ENCODE peak calls at places on chromosomes 13 and 19, in four cellular contexts. Z is stomach; C is omental fat pad; W is activated CD4-positive, alpha-beta memory T cell treated with anti-CD3 and anti-CD28 coated beads for 36 hours. U is an unnamed sample.
A peak's percentile ranks its signal among the peaks of the same experiment; 100 is the strongest.

GRCh38 chr19:13557756-13558398 is 51.6 kb upstream of the CACNA1A start:
- DNase-seq in Z (no peak), C (no peak), W (peak; percentile 9), U (no peak)

GRCh38 chr19:2049741-2050348 is 1.2 kb downstream of the MKNK2 start:
- DNase-seq in Z (peak; percentile 91), C (no peak), W (peak; percentile 80), U (peak; percentile 50)

GRCh38 chr13:113495494-113496251 is 5.2 kb upstream of the DCUN1D2 start:
- DNase-seq in Z (no peak), C (no peak), W (no peak), U (no peak)

GRCh38 chr19:17952041-17952976 is 14.6 kb upstream of the KCNN1 start:
- DNase-seq in Z (no peak), C (no peak), W (no peak), U (no peak)

GRCh38 chr19:38500450-38500849 is 67.0 kb downstream of the RYR1 start:
- DNase-seq in Z (no peak), W (no peak), C (no peak), U (no peak)

GRCh38 chr13:75458696-75459422 is 23.1 kb downstream of the TBC1D4 start:
- DNase-seq in Z (peak; percentile 71), C (no peak), W (no peak), U (no peak)

GRCh38 chr19:12034610-12035009 is 869 bp downstream of the ZNF433 start:
- DNase-seq in W (no peak), C (no peak), Z (no peak), U (peak; percentile 23)

GRCh38 chr13:39448831-39449230 is 154.2 kb downstream of the LHFPL6 start:
- DNase-seq in Z (no peak), W (no peak), C (no peak), U (no peak)

GRCh38 chr13:34748561-34748960 is 193.5 kb upstream of the NBEA start:
- DNase-seq in W (no peak), Z (no peak), C (no peak), U (no peak)

GRCh38 chr13:59413121-59413520 is 750.6 kb downstream of the DIAPH3 start:
- DNase-seq in Z (no peak), C (no peak), W (no peak), U (no peak)

GRCh38 chr19:16285769-16286564 is 38.7 kb upstream of the KLF2 start:
- DNase-seq in C (no peak), Z (no peak), W (no peak), U (peak; percentile 22)

GRCh38 chr13:36630181-36630806 is 43.5 kb upstream of the SERTM1 start:
- DNase-seq in C (no peak), W (no peak), Z (no peak), U (no peak)

GRCh38 chr13:67075239-67075638 is 154.9 kb downstream of the PCDH9 start:
- DNase-seq in Z (no peak), W (no peak), C (no peak), U (peak; percentile 19)

GRCh38 chr19:48123907-48124675 is 13.5 kb upstream of the PLA2G4C start:
- DNase-seq in C (no peak), Z (no peak), W (peak; percentile 80), U (peak; percentile 89)

GRCh38 chr13:45362939-45363338 is 22.0 kb upstream of the TPT1 start:
- DNase-seq in W (no peak), C (no peak), Z (no peak), U (no peak)

GRCh38 chr19:19064098-19064722 is 416 bp downstream of the SLC25A42 start:
- DNase-seq in C (no peak), Z (no peak), W (no peak), U (no peak)

GRCh38 chr13:51501592-51502205 is 48.9 kb upstream of the INTS6 start:
- DNase-seq in Z (no peak), C (no peak), W (no peak), U (peak; percentile 74)

GRCh38 chr13:107765724-107766436 is 449.5 kb downstream of the LIG4 start:
- DNase-seq in W (no peak), C (no peak), Z (no peak), U (no peak)

GRCh38 chr13:26600345-26600761 is 42.9 kb downstream of the WASF3 start:
- DNase-seq in C (no peak), W (no peak), Z (no peak), U (peak; percentile 71)

GRCh38 chr19:3576696-3577443 is 4.1 kb downstream of the HMG20B start:
- DNase-seq in W (no peak), Z (peak; percentile 48), C (no peak), U (peak; percentile 88)

GRCh38 chr19:6925801-6926751 is 38.7 kb downstream of the ADGRE1 start:
- DNase-seq in W (peak; percentile 57), C (no peak), Z (no peak), U (no peak)

GRCh38 chr19:45428385-45429231 is 4.9 kb upstream of the ERCC1 start:
- DNase-seq in W (peak; percentile 50), Z (peak; percentile 38), C (no peak), U (peak; percentile 83)

GRCh38 chr13:101300531-101300930 is 115.8 kb downstream of the NALCN start:
- DNase-seq in Z (no peak), W (no peak), C (no peak), U (no peak)

U was measured in foreskin fibroblast.